ENCODE peak calls at places on chromosomes 13 and 19, in nine cellular contexts. M, J, P, I, F, K, X, D and V are unnamed samples.
A peak's percentile ranks its signal among the peaks of the same experiment; 100 is the strongest.

GRCh38 chr13:43988302-43988701 is 108.6 kb downstream of the LACC1 start:
- DNase-seq in X (no peak), I (no peak), P (no peak), D (no peak), J (no peak), M (no peak), K (no peak), F (no peak), V (no peak)

GRCh38 chr13:40562975-40563349 is 103.5 kb downstream of the FOXO1 start:
- DNase-seq in P (no peak), D (no peak), I (no peak), J (no peak), K (no peak), F (no peak), M (no peak), X (no peak), V (no peak)

GRCh38 chr19:36436531-36436930 is 18.1 kb upstream of the ZFP82 start:
- DNase-seq in K (no peak), M (no peak), X (no peak), I (no peak), F (no peak), J (peak; percentile 38), P (no peak), D (no peak), V (no peak)

GRCh38 chr13:94595006-94595942 is 678 bp downstream of the TGDS start:
- DNase-seq in J (no peak), I (no peak), F (no peak), M (no peak), D (peak; percentile 29), K (no peak), P (no peak), X (no peak), V (peak; percentile 18)

GRCh38 chr19:33063356-33064116 is 1.2 kb downstream of the RHPN2 start:
- DNase-seq in F (no peak), P (peak; percentile 27), D (peak; percentile 2), X (no peak), K (no peak), I (no peak), J (peak; percentile 67), M (no peak), V (no peak)

GRCh38 chr13:34567558-34567957 is 374.5 kb upstream of the NBEA start:
- DNase-seq in X (no peak), J (no peak), D (no peak), K (no peak), M (no peak), F (no peak), P (no peak), I (no peak), V (no peak)

GRCh38 chr19:35498220-35498619 is 8.0 kb upstream of the KRTDAP start:
- DNase-seq in J (no peak), X (no peak), P (no peak), D (no peak), F (no peak), K (no peak), M (no peak), I (no peak), V (no peak)

GRCh38 chr13:98033277-98034247 is 80.1 kb downstream of the IPO5 start:
- DNase-seq in X (no peak), D (no peak), P (peak; percentile 23), J (peak; percentile 51), K (peak; percentile 38), F (no peak), M (no peak), I (peak; percentile 46), V (no peak)

GRCh38 chr19:58531052-58531600 is 11.5 kb upstream of the ZBTB45 start:
- DNase-seq in X (no peak), I (no peak), P (no peak), J (no peak), M (no peak), K (no peak), D (no peak), F (no peak), V (no peak)

GRCh38 chr19:28444371-28444770 is 768.6 kb downstream of the UQCRFS1 start:
- DNase-seq in K (no peak), I (no peak), J (no peak), M (no peak), F (no peak), D (no peak), P (no peak), X (no peak), V (no peak)

GRCh38 chr19:17330546-17331253 is 4.0 kb downstream of the ANO8 start:
- DNase-seq in D (no peak), K (no peak), J (no peak), P (no peak), X (no peak), I (no peak), F (no peak), M (no peak), V (no peak)

GRCh38 chr13:110509478-110509926 is 52.0 kb downstream of the RAB20 start:
- DNase-seq in M (no peak), P (no peak), F (no peak), D (no peak), X (no peak), J (no peak), K (no peak), I (no peak), V (no peak)

GRCh38 chr19:46772170-46773017 is 16.0 kb downstream of the SLC1A5 start:
- DNase-seq in K (no peak), X (no peak), I (no peak), D (no peak), F (no peak), J (no peak), P (no peak), M (no peak), V (no peak)